ENCODE peak calls at places on chromosome 1, in nine cellular contexts. A, Z, W, C, L, J, D, S and R are unnamed samples.
A peak's percentile ranks its signal among the peaks of the same experiment; 100 is the strongest.

GRCh38 chr1:20164694-20165202 is 21.1 kb upstream of the UBXN10 start:
- DNase-seq in D (no peak), J (no peak), L (no peak), S (peak; percentile 50), A (no peak), W (no peak), C (no peak), Z (no peak), R (no peak)

GRCh38 chr1:84768634-84769033 is 78.4 kb upstream of the SSX2IP start:
- DNase-seq in L (no peak), A (no peak), D (no peak), S (no peak), W (no peak), Z (no peak), C (no peak), J (no peak), R (no peak)

GRCh38 chr1:75690547-75690946 is 34.0 kb upstream of the ACADM start:
- DNase-seq in C (no peak), L (no peak), A (no peak), J (no peak), Z (no peak), D (no peak), S (no peak), W (no peak), R (no peak)

GRCh38 chr1:33612877-33613487 is 140.5 kb downstream of the ZSCAN20 start:
- DNase-seq in C (peak; percentile 77), A (no peak), W (peak; percentile 18), J (peak; percentile 73), Z (peak; percentile 81), D (no peak), L (peak; percentile 70), S (peak; percentile 80), R (peak; percentile 80)

GRCh38 chr1:45016090-45016697 is 4.1 kb downstream of the UROD start:
- DNase-seq in D (no peak), J (no peak), C (no peak), Z (no peak), W (no peak), L (no peak), A (no peak), S (no peak), R (no peak)

GRCh38 chr1:67557731-67558448 is 127.1 kb upstream of the GADD45A start:
- DNase-seq in C (no peak), D (no peak), S (no peak), J (no peak), A (no peak), W (no peak), Z (no peak), L (no peak), R (no peak)

GRCh38 chr1:32241011-32241763 is 5.8 kb upstream of the FAM167B start:
- DNase-seq in L (peak; percentile 19), A (no peak), S (peak; percentile 58), C (no peak), J (peak; percentile 67), D (peak; percentile 63), Z (peak; percentile 67), W (peak; percentile 43), R (peak; percentile 74)

GRCh38 chr1:40837601-40838000 is 24.6 kb downstream of the CITED4 start:
- DNase-seq in L (no peak), W (no peak), Z (no peak), S (no peak), J (no peak), A (no peak), C (no peak), D (no peak), R (no peak)

GRCh38 chr1:153679337-153680119 is 1.0 kb downstream of the NPR1 start:
- DNase-seq in W (peak; percentile 23), D (peak; percentile 54), J (no peak), S (peak; percentile 22), Z (peak; percentile 30), A (no peak), C (no peak), L (no peak), R (peak; percentile 73)

GRCh38 chr1:170723518-170723917 is 59.6 kb downstream of the PRRX1 start:
- DNase-seq in J (no peak), D (no peak), C (no peak), A (no peak), W (no peak), S (no peak), L (no peak), Z (no peak), R (no peak)

GRCh38 chr1:151993734-151994496 is at the start of gene S100A10:
- DNase-seq in J (peak; percentile 77), C (peak; percentile 67), W (peak; percentile 84), S (peak; percentile 70), Z (peak; percentile 63), D (peak; percentile 81), A (peak; percentile 57), L (peak; percentile 72), R (peak; percentile 79)

GRCh38 chr1:244049969-244050834 is 881 bp upstream of the ZBTB18 start:
- DNase-seq in D (peak; percentile 44), Z (no peak), J (no peak), A (no peak), S (no peak), W (peak; percentile 22), L (no peak), C (no peak), R (peak; percentile 29)

GRCh38 chr1:152917794-152918193 is 9.4 kb downstream of the IVL start:
- DNase-seq in W (no peak), Z (no peak), L (peak; percentile 7), A (no peak), D (no peak), S (no peak), C (no peak), J (peak; percentile 40), R (no peak)

GRCh38 chr1:1088036-1088800 is 14.1 kb upstream of the RNF223 start:
- DNase-seq in Z (no peak), C (no peak), W (no peak), A (no peak), L (no peak), J (no peak), D (peak; percentile 10), S (no peak), R (no peak)

GRCh38 chr1:221708076-221708571 is 33.8 kb downstream of the DUSP10 start:
- DNase-seq in J (peak; percentile 74), C (no peak), Z (no peak), W (peak; percentile 64), A (no peak), L (peak; percentile 38), S (peak; percentile 44), D (no peak), R (no peak)

GRCh38 chr1:23718482-23718881 is 24.8 kb upstream of the ELOA start:
- DNase-seq in W (no peak), A (no peak), S (peak; percentile 55), D (no peak), L (peak; percentile 63), C (peak; percentile 33), Z (peak; percentile 76), J (peak; percentile 64), R (peak; percentile 56)

GRCh38 chr1:233735847-233736246 is 121.9 kb downstream of the KCNK1 start:
- DNase-seq in A (no peak), C (no peak), D (no peak), S (no peak), Z (no peak), L (no peak), W (no peak), J (peak; percentile 6), R (no peak)

GRCh38 chr1:9180077-9180819 is 51.3 kb upstream of the GPR157 start:
- DNase-seq in W (no peak), Z (no peak), S (no peak), C (no peak), L (peak; percentile 57), A (no peak), J (peak; percentile 64), D (no peak), R (no peak)